ENCODE peak calls at places on chromosomes 16 and 17, in six cellular contexts. K is CD4-positive, CD25-positive, alpha-beta regulatory T cell; Q is GM23248; C is naive thymus-derived CD4-positive, alpha-beta T cell; V is lower lobe of right lung; B is adrenal gland. R is an unnamed sample. For H3K27me3, the result is how much of the 10 kb centered on the place peaks cover.

GRCh38 chr16:24178496-24178895 is 77.6 kb upstream of the CACNG3 start:
- DNase-seq in K (no peak), Q (peak), C (no peak), V (no peak), B (no peak), R (no peak)

GRCh38 chr17:57097832-57098421 is 12.9 kb downstream of the AKAP1 start:
- DNase-seq in K (no peak), Q (peak), C (no peak), V (no peak), B (peak), R (peak)

GRCh38 chr17:67639555-67639954 is 78.2 kb upstream of the NOL11 start:
- DNase-seq in K (no peak), Q (no peak), C (no peak), V (no peak), B (no peak), R (no peak)

GRCh38 chr17:39668141-39668924 is at the start of gene PNMT:
- DNase-seq in K (peak), Q (peak), C (peak), V (peak), B (peak), R (peak)

GRCh38 chr16:75266738-75267630 is 15.6 kb upstream of the BCAR1 start:
- DNase-seq in K (no peak), Q (no peak), C (no peak), V (peak), B (no peak), R (peak)

GRCh38 chr17:29165800-29166506 is 14.2 kb downstream of the MYO18A start:
- DNase-seq in K (no peak), Q (no peak), C (no peak), V (no peak), B (peak), R (no peak)

GRCh38 chr16:75244844-75245758 is 6.3 kb downstream of the BCAR1 start:
- DNase-seq in K (no peak), Q (peak), C (no peak), V (peak), B (peak), R (peak)

GRCh38 chr17:75774471-75774987 is 9.5 kb upstream of the GALK1 start:
- DNase-seq in K (no peak), Q (no peak), C (no peak), V (no peak), B (peak), R (no peak)

GRCh38 chr16:25030420-25031131 is 15.4 kb upstream of the ARHGAP17 start:
- DNase-seq in K (no peak), Q (no peak), C (peak), V (no peak), B (no peak), R (no peak)

GRCh38 chr16:2087426-2088191 is 39.8 kb downstream of the TSC2 start:
- DNase-seq in K (no peak), Q (no peak), C (no peak), V (no peak), B (no peak), R (no peak)

GRCh38 chr17:67477687-67478086 is 100.6 kb downstream of the PITPNC1 start:
- DNase-seq in K (no peak), Q (peak), C (peak), V (no peak), B (no peak), R (no peak)

GRCh38 chr16:30743690-30744089 is 4.5 kb upstream of the PHKG2 start:
- DNase-seq in K (no peak), Q (no peak), C (no peak), V (no peak), B (no peak), R (no peak)

GRCh38 chr17:20085283-20085875 is 76.2 kb downstream of the SPECC1 start:
- DNase-seq in K (no peak), Q (no peak), C (no peak), V (no peak), B (peak), R (no peak)

GRCh38 chr17:61770043-61770442 is 93.3 kb downstream of the BRIP1 start:
- DNase-seq in K (no peak), Q (peak), C (no peak), V (no peak), B (no peak), R (no peak)

GRCh38 chr16:48231675-48232214 is 12.4 kb upstream of the LONP2 start:
- DNase-seq in K (no peak), Q (peak), C (peak), V (no peak), B (no peak), R (peak)

GRCh38 chr16:67462279-67462655 is 18.7 kb downstream of the ATP6V0D1 start:
- DNase-seq in K (no peak), Q (peak), C (no peak), V (no peak), B (no peak), R (no peak)

GRCh38 chr16:49019081-49019633 is 262.5 kb downstream of the CBLN1 start:
- DNase-seq in K (no peak), Q (no peak), C (no peak), V (no peak), B (no peak), R (no peak)

GRCh38 chr16:88365244-88365865 is 17.4 kb upstream of the ZNF469 start:
- DNase-seq in K (no peak), Q (no peak), C (no peak), V (peak), B (no peak), R (no peak)

GRCh38 chr16:66502020-66502913 is 47.7 kb downstream of the TK2 start:
- DNase-seq in K (no peak), Q (peak), C (no peak), V (peak), B (peak), R (peak)

GRCh38 chr17:12765544-12765943 is 23.8 kb upstream of the ARHGAP44 start:
- DNase-seq in K (no peak), Q (peak), C (no peak), V (no peak), B (peak), R (no peak)

GRCh38 chr16:83574388-83574787 is 233.4 kb upstream of the HSBP1 start:
- DNase-seq in K (no peak), Q (peak), C (no peak), V (no peak), B (no peak), R (no peak)

GRCh38 chr16:20610192-20610891 is 34.2 kb upstream of the ACSM2B start:
- DNase-seq in K (no peak), Q (no peak), C (no peak), V (peak), B (no peak), R (no peak)

GRCh38 chr16:31248344-31248743 is 11.4 kb upstream of the ITGAM start:
- DNase-seq in K (no peak), Q (no peak), C (no peak), V (no peak), B (no peak), R (no peak)

GRCh38 chr17:63937319-63937718 is 5.2 kb upstream of the CD79B start:
- DNase-seq in K (no peak), Q (no peak), C (no peak), V (no peak), B (no peak), R (no peak)

GRCh38 chr17:48600244-48601098 is 4.3 kb downstream of the HOXB6 start:
- DNase-seq in K (no peak), Q (no peak), C (no peak), V (no peak), B (no peak), R (no peak)

GRCh38 chr16:72711823-72712222 is 336.1 kb downstream of the ZFHX3 start:
- DNase-seq in K (no peak), Q (peak), C (no peak), V (no peak), B (no peak), R (no peak)

GRCh38 chr17:83096401-83097220 is 17.2 kb downstream of the METRNL start:
- DNase-seq in K (no peak), Q (no peak), C (no peak), V (peak), B (no peak), R (no peak)
- H3K4me3 ChIP-seq in K (no peak), Q (no peak), C (no peak), V (no peak), B (no peak), R (no peak)

GRCh38 chr16:86901483-86901882 is 323.1 kb downstream of the FOXL1 start:
- DNase-seq in K (no peak), Q (peak), C (no peak), V (no peak), B (no peak), R (no peak)

GRCh38 chr16:86903068-86903467 is 324.7 kb downstream of the FOXL1 start:
- DNase-seq in K (no peak), Q (no peak), C (no peak), V (no peak), B (no peak), R (no peak)

GRCh38 chr16:86909359-86910145 is 331.2 kb downstream of the FOXL1 start:
- DNase-seq in K (no peak), Q (no peak), C (no peak), V (no peak), B (no peak), R (no peak)

GRCh38 chr16:86906608-86907007 is 328.3 kb downstream of the FOXL1 start:
- DNase-seq in K (no peak), Q (no peak), C (no peak), V (no peak), B (no peak), R (no peak)

GRCh38 chr16:86905302-86905701 is 327.0 kb downstream of the FOXL1 start:
- DNase-seq in K (no peak), Q (no peak), C (no peak), V (no peak), B (no peak), R (no peak)
- H3K27me3 ChIP-seq in K (under half), Q (half or more), C (under half), V (under half), B (under half), R (under half)

GRCh38 chr17:15261063-15261817 is 3.9 kb downstream of the PMP22 start:
- DNase-seq in K (no peak), Q (peak), C (no peak), V (peak), B (peak), R (peak)
- H3K27ac ChIP-seq in K (no peak), Q (peak), C (no peak), V (peak), B (peak), R (peak)

GRCh38 chr17:72661945-72662826 is 430.3 kb downstream of the SLC39A11 start:
- DNase-seq in K (no peak), Q (no peak), C (no peak), V (no peak), B (no peak), R (no peak)
- H3K4me3 ChIP-seq in K (no peak), Q (no peak), C (no peak), V (no peak), B (no peak), R (no peak)

GRCh38 chr17:79431175-79431574 is 179.7 kb downstream of the RBFOX3 start:
- DNase-seq in K (no peak), Q (no peak), C (no peak), V (no peak), B (no peak), R (no peak)
- H3K27me3 ChIP-seq in K (under half), Q (under half), C (under half), V (under half), B (under half), R (under half)

GRCh38 chr16:56257260-56257659 is 66.0 kb downstream of the GNAO1 start:
- DNase-seq in K (no peak), Q (no peak), C (no peak), V (no peak), B (peak), R (peak)
- H3K27ac ChIP-seq in K (no peak), Q (no peak), C (no peak), V (no peak), B (no peak), R (peak)

GRCh38 chr17:65042911-65043310 is 13.6 kb downstream of the GNA13 start:
- DNase-seq in K (no peak), Q (no peak), C (no peak), V (no peak), B (no peak), R (no peak)

GRCh38 chr17:65043802-65044201 is 12.7 kb downstream of the GNA13 start:
- DNase-seq in K (no peak), Q (no peak), C (no peak), V (no peak), B (no peak), R (no peak)

GRCh38 chr17:65039349-65039988 is 17.1 kb downstream of the GNA13 start:
- DNase-seq in K (peak), Q (no peak), C (peak), V (no peak), B (no peak), R (no peak)

GRCh38 chr17:65037157-65037556 is 19.4 kb downstream of the GNA13 start:
- DNase-seq in K (no peak), Q (no peak), C (no peak), V (no peak), B (no peak), R (no peak)

GRCh38 chr17:65041518-65041917 is 15.0 kb downstream of the GNA13 start:
- DNase-seq in K (no peak), Q (no peak), C (no peak), V (no peak), B (no peak), R (no peak)
- H3K4me3 ChIP-seq in K (peak), Q (no peak), C (no peak), V (no peak), B (no peak), R (no peak)